ENCODE peak calls at places on chromosomes 11 and 22, in ten cellular contexts. L is ureter; U is NCI-H1694 treated with DMSO at 0.1 percent for 48 hours; A is heart right ventricle; Y is iris pigment epithelial cell; G is EL; B is effector memory CD8-positive, alpha-beta T cell; K is tibial artery; H is fibroblast of the conjunctiva; X is amygdala. W is an unnamed sample.

GRCh38 chr11:118294053-118294452 is 10.5 kb upstream of the CD3E start:
- DNase-seq in K (no peak), B (no peak), A (no peak), L (no peak), H (no peak), Y (no peak), G (no peak), U (no peak), X (no peak), W (no peak)

GRCh38 chr11:83951521-83951920 is 665.4 kb upstream of the CCDC90B start:
- DNase-seq in Y (no peak), X (no peak), U (no peak), K (no peak), G (no peak), L (no peak), B (no peak), H (no peak), A (no peak), W (no peak)

GRCh38 chr11:129426776-129427175 is 51.1 kb downstream of the BARX2 start:
- DNase-seq in U (no peak), H (no peak), L (no peak), K (no peak), B (no peak), Y (no peak), A (no peak), G (no peak), X (no peak), W (no peak)

GRCh38 chr11:78200553-78200952 is 11.8 kb downstream of the USP35 start:
- DNase-seq in L (no peak), B (no peak), U (no peak), X (no peak), K (no peak), A (no peak), H (no peak), G (no peak), Y (no peak), W (no peak)

GRCh38 chr11:83280256-83280655 is 5.9 kb downstream of the CCDC90B start:
- DNase-seq in X (no peak), U (no peak), B (no peak), A (no peak), G (peak; percentile 32), K (no peak), H (no peak), L (no peak), Y (peak; percentile 67), W (no peak)

GRCh38 chr11:32312206-32312817 is 123.0 kb downstream of the WT1 start:
- DNase-seq in Y (peak; percentile 36), K (no peak), A (no peak), U (no peak), B (no peak), G (peak; percentile 26), L (no peak), X (no peak), H (no peak), W (no peak)

GRCh38 chr22:38873469-38874411 is 1.7 kb upstream of the CBX6 start:
- DNase-seq in K (no peak), H (no peak), B (peak; percentile 28), A (no peak), Y (no peak), X (no peak), L (peak; percentile 37), G (no peak), U (no peak), W (peak; percentile 24)

GRCh38 chr11:124716596-124716995 is 23.1 kb upstream of the NRGN start:
- DNase-seq in B (no peak), H (no peak), U (no peak), X (no peak), K (no peak), Y (no peak), L (no peak), G (peak; percentile 80), A (no peak), W (no peak)

GRCh38 chr11:111691731-111692130 is 74.5 kb downstream of the PPP2R1B start:
- DNase-seq in Y (no peak), G (no peak), A (no peak), K (no peak), L (no peak), H (no peak), X (no peak), B (no peak), U (no peak), W (no peak)

GRCh38 chr22:30210235-30210831 is 36.2 kb downstream of the LIF start:
- DNase-seq in X (no peak), U (no peak), A (no peak), Y (peak; percentile 85), B (no peak), L (no peak), H (no peak), G (peak; percentile 76), K (no peak), W (no peak)

GRCh38 chr11:60937811-60938210 is 13.6 kb downstream of the TMEM132A start:
- DNase-seq in X (no peak), G (no peak), B (no peak), K (no peak), A (no peak), H (no peak), U (no peak), Y (no peak), L (no peak), W (no peak)

GRCh38 chr11:108929241-108929640 is 264.4 kb downstream of the DDX10 start:
- DNase-seq in A (no peak), L (no peak), H (peak; percentile 93), X (no peak), U (no peak), K (no peak), B (no peak), G (peak; percentile 93), Y (peak; percentile 98), W (no peak)

GRCh38 chr22:30922151-30922611 is 46.4 kb downstream of the MORC2 start:
- DNase-seq in G (peak; percentile 39), Y (peak; percentile 9), X (peak; percentile 16), B (peak; percentile 64), K (no peak), U (no peak), A (peak; percentile 81), H (peak; percentile 16), L (peak; percentile 77), W (peak; percentile 82)

GRCh38 chr22:50531546-50532352 is 1.9 kb upstream of the TYMP start:
- DNase-seq in A (peak; percentile 87), B (peak; percentile 50), Y (peak; percentile 62), G (peak; percentile 74), H (no peak), L (peak; percentile 76), U (no peak), K (peak; percentile 81), X (no peak), W (peak; percentile 50)

GRCh38 chr11:123083623-123084029 is 21.7 kb upstream of the HSPA8 start:
- DNase-seq in K (peak; percentile 80), Y (peak; percentile 99), X (no peak), L (peak; percentile 88), B (peak; percentile 66), H (peak; percentile 98), A (peak; percentile 60), G (peak; percentile 95), U (peak; percentile 38), W (peak; percentile 64)

GRCh38 chr11:90332415-90332814 is 109.6 kb upstream of the CHORDC1 start:
- DNase-seq in H (no peak), Y (peak; percentile 1), X (no peak), A (no peak), G (no peak), K (no peak), B (no peak), L (no peak), U (no peak), W (no peak)

GRCh38 chr11:114059984-114060401 is 482 bp downstream of the ZBTB16 start:
- DNase-seq in K (no peak), B (no peak), G (peak; percentile 7), Y (peak; percentile 81), U (no peak), L (no peak), X (no peak), A (no peak), H (no peak), W (no peak)

GRCh38 chr11:114262681-114263509 is 33.3 kb upstream of the NNMT start:
- DNase-seq in K (no peak), G (peak; percentile 44), Y (peak; percentile 57), B (no peak), X (no peak), H (peak; percentile 59), L (no peak), A (no peak), U (peak; percentile 8), W (no peak)

GRCh38 chr11:124863137-124863825 is 2.0 kb upstream of the ROBO3 start:
- DNase-seq in G (peak; percentile 43), L (no peak), K (peak; percentile 47), X (no peak), Y (peak; percentile 40), B (no peak), H (no peak), U (no peak), A (no peak), W (no peak)

GRCh38 chr11:19951558-19952083 is 208.7 kb downstream of the DBX1 start:
- DNase-seq in K (no peak), U (peak; percentile 27), G (peak; percentile 65), B (no peak), Y (peak; percentile 51), X (no peak), L (no peak), A (no peak), H (no peak), W (peak; percentile 9)

GRCh38 chr22:22853713-22854112 is 33.9 kb upstream of the IGLL5 start:
- DNase-seq in U (no peak), Y (no peak), K (no peak), L (no peak), G (no peak), X (no peak), A (no peak), B (no peak), H (no peak), W (no peak)

GRCh38 chr22:19166421-19166820 is 12.1 kb downstream of the SLC25A1 start:
- DNase-seq in Y (no peak), G (no peak), A (no peak), B (no peak), X (no peak), K (no peak), H (no peak), L (no peak), U (no peak), W (no peak)

GRCh38 chr11:66327171-66328035 is 8.8 kb downstream of the RIN1 start:
- DNase-seq in A (no peak), B (no peak), Y (peak; percentile 73), X (no peak), U (no peak), G (peak; percentile 86), K (no peak), L (no peak), H (no peak), W (no peak)

GRCh38 chr22:39556970-39557811 is 13.4 kb upstream of the CACNA1I start:
- DNase-seq in Y (peak; percentile 31), G (no peak), A (no peak), K (no peak), H (no peak), L (peak; percentile 58), U (peak; percentile 33), B (no peak), X (peak; percentile 16), W (peak; percentile 38)

GRCh38 chr11:129023968-129024676 is 81.5 kb upstream of the TP53AIP1 start:
- DNase-seq in U (no peak), A (no peak), K (no peak), Y (peak; percentile 60), X (no peak), H (no peak), B (no peak), G (no peak), L (peak; percentile 79), W (no peak)

GRCh38 chr11:121649798-121650197 is 197.0 kb upstream of the SORL1-AS1 start:
- DNase-seq in K (no peak), H (no peak), G (no peak), A (no peak), U (no peak), L (no peak), X (no peak), B (no peak), Y (no peak), W (no peak)

GRCh38 chr11:120660024-120660565 is 148.5 kb downstream of the GRIK4 start:
- DNase-seq in X (no peak), Y (peak; percentile 12), K (no peak), G (peak; percentile 8), L (no peak), A (no peak), B (no peak), U (no peak), H (no peak), W (no peak)

GRCh38 chr22:50268655-50269113 is 1.5 kb downstream of the MAPK11 start:
- DNase-seq in A (no peak), U (no peak), H (no peak), L (no peak), Y (no peak), G (no peak), X (peak; percentile 36), B (no peak), K (no peak), W (no peak)

W was measured in central memory CD4-positive, alpha-beta T cell.